ENCODE peak calls at places on chromosome 2, in four cellular contexts. One of them, this sample, is unnamed.

GRCh38 chr2:171592026-171592555 is 69.8 kb downstream of the CYBRD1 start:
- DNase-seq in Panc1: no peak
- DNase-seq in epithelial cell of esophagus: no peak
- DNase-seq in lower lobe of right lung: no peak
- DNase-seq in this sample: no peak

GRCh38 chr2:46122318-46122970 is 174.8 kb upstream of the EPAS1 start:
- DNase-seq in Panc1: no peak
- DNase-seq in epithelial cell of esophagus: no peak
- DNase-seq in lower lobe of right lung: no peak
- DNase-seq in this sample: no peak

GRCh38 chr2:234676859-234677450 is 180.1 kb upstream of the ARL4C start:
- DNase-seq in Panc1: no peak
- DNase-seq in epithelial cell of esophagus: no peak
- DNase-seq in lower lobe of right lung: no peak
- DNase-seq in this sample: no peak

GRCh38 chr2:82344670-82345069 is 2040.1 kb upstream of the LRRTM1 start:
- DNase-seq in Panc1: peak; percentile 20
- DNase-seq in epithelial cell of esophagus: peak; percentile 18
- DNase-seq in lower lobe of right lung: no peak
- DNase-seq in this sample: no peak

GRCh38 chr2:74816540-74817331 is 17.2 kb upstream of the HK2 start:
- DNase-seq in Panc1: no peak
- DNase-seq in epithelial cell of esophagus: no peak
- DNase-seq in lower lobe of right lung: no peak
- DNase-seq in this sample: no peak

GRCh38 chr2:221588306-221588985 is 16.3 kb upstream of the EPHA4 start:
- DNase-seq in Panc1: no peak
- DNase-seq in epithelial cell of esophagus: no peak
- DNase-seq in lower lobe of right lung: no peak
- DNase-seq in this sample: no peak

GRCh38 chr2:233270366-233270765 is 18.9 kb downstream of the ATG16L1 start:
- DNase-seq in Panc1: no peak
- DNase-seq in epithelial cell of esophagus: no peak
- DNase-seq in lower lobe of right lung: no peak
- DNase-seq in this sample: no peak

GRCh38 chr2:29632018-29632417 is 289.4 kb downstream of the ALK start:
- DNase-seq in Panc1: no peak
- DNase-seq in epithelial cell of esophagus: peak; percentile 90
- DNase-seq in lower lobe of right lung: no peak
- DNase-seq in this sample: no peak

GRCh38 chr2:106995560-106995959 is 109.6 kb upstream of the ST6GAL2 start:
- DNase-seq in Panc1: no peak
- DNase-seq in epithelial cell of esophagus: no peak
- DNase-seq in lower lobe of right lung: no peak
- DNase-seq in this sample: no peak

GRCh38 chr2:237922641-237923361 is 44.0 kb upstream of the UBE2F start:
- DNase-seq in Panc1: no peak
- DNase-seq in epithelial cell of esophagus: peak; percentile 78
- DNase-seq in lower lobe of right lung: no peak
- DNase-seq in this sample: no peak

GRCh38 chr2:202965810-202966454 is 48.7 kb upstream of the NBEAL1 start:
- DNase-seq in Panc1: peak; percentile 12
- DNase-seq in epithelial cell of esophagus: peak; percentile 58
- DNase-seq in lower lobe of right lung: no peak
- DNase-seq in this sample: no peak

GRCh38 chr2:184113691-184114403 is 484.5 kb upstream of the ZNF804A start:
- DNase-seq in Panc1: no peak
- DNase-seq in epithelial cell of esophagus: peak; percentile 42
- DNase-seq in lower lobe of right lung: no peak
- DNase-seq in this sample: no peak

GRCh38 chr2:189440644-189440946 is 679 bp upstream of the WDR75 start:
- DNase-seq in Panc1: no peak
- DNase-seq in epithelial cell of esophagus: no peak
- DNase-seq in lower lobe of right lung: no peak
- DNase-seq in this sample: no peak

GRCh38 chr2:137056704-137057103 is 291.4 kb downstream of the THSD7B start:
- DNase-seq in Panc1: no peak
- DNase-seq in epithelial cell of esophagus: no peak
- DNase-seq in lower lobe of right lung: no peak
- DNase-seq in this sample: no peak

GRCh38 chr2:26246818-26247217 is 2.1 kb downstream of the HADHB start:
- DNase-seq in Panc1: no peak
- DNase-seq in epithelial cell of esophagus: peak; percentile 69
- DNase-seq in lower lobe of right lung: no peak
- DNase-seq in this sample: no peak

GRCh38 chr2:109638807-109639206 is 24.6 kb downstream of the SOWAHC start:
- DNase-seq in Panc1: no peak
- DNase-seq in epithelial cell of esophagus: no peak
- DNase-seq in lower lobe of right lung: no peak
- DNase-seq in this sample: no peak

GRCh38 chr2:36425771-36426340 is 70.3 kb downstream of the CRIM1 start:
- DNase-seq in Panc1: no peak
- DNase-seq in epithelial cell of esophagus: no peak
- DNase-seq in lower lobe of right lung: no peak
- DNase-seq in this sample: no peak

GRCh38 chr2:116499389-116499788 is 1315.1 kb upstream of the DDX18 start:
- DNase-seq in Panc1: no peak
- DNase-seq in epithelial cell of esophagus: no peak
- DNase-seq in lower lobe of right lung: no peak
- DNase-seq in this sample: no peak

GRCh38 chr2:101722878-101723277 is 25.4 kb downstream of the MAP4K4 start:
- DNase-seq in Panc1: no peak
- DNase-seq in epithelial cell of esophagus: no peak
- DNase-seq in lower lobe of right lung: no peak
- DNase-seq in this sample: no peak

GRCh38 chr2:101723366-101724112 is 26.0 kb downstream of the MAP4K4 start:
- DNase-seq in Panc1: no peak
- DNase-seq in epithelial cell of esophagus: no peak
- DNase-seq in lower lobe of right lung: no peak
- DNase-seq in this sample: no peak

GRCh38 chr2:101724113-101724450 is 26.6 kb downstream of the MAP4K4 start:
- DNase-seq in Panc1: no peak
- DNase-seq in epithelial cell of esophagus: no peak
- DNase-seq in lower lobe of right lung: no peak
- DNase-seq in this sample: no peak

GRCh38 chr2:101725038-101725437 is 27.5 kb downstream of the MAP4K4 start:
- DNase-seq in Panc1: no peak
- DNase-seq in epithelial cell of esophagus: no peak
- DNase-seq in lower lobe of right lung: no peak
- DNase-seq in this sample: no peak

DNA sequence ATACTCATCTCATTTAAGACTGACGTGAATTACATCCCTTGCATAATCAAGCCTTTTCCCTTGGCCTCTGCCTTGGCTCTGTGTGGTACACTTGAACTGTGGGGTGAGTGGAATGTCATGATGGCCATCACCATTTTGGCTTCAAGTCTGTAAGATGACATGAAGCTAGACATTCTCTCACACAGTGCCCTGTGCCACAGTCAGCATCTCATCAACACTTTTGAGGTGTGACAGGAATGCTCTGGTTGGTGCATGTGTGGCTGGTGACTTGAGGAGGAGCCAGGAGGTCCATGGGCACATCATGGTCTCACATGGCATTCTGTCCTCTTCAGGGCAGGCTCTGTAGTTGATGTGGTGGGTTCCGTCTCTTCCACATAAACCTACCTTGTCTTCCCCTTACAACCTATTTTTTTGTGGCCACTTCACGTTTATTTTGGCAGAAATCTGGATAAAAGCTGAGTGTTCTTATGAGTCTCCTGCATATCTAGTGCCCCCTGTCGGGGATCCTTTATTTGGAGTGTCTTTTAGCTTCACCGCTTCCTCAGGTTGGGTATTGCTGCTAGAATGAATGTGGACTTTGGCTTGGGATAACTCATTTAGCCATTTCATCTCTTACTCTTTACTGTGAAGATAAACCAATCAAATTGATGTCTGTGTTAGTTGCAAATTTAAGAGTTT is 28.1 kb downstream of the MAP4K4 start:
- DNase-seq in Panc1: no peak
- DNase-seq in epithelial cell of esophagus: no peak
- DNase-seq in lower lobe of right lung: no peak
- DNase-seq in this sample: no peak
- TF ChIP-seq CTCF in Panc1: no peak
- TF ChIP-seq CTCF in epithelial cell of esophagus: no peak
- TF ChIP-seq CTCF in lower lobe of right lung: no peak
- TF ChIP-seq CTCF in this sample: no peak

DNA sequence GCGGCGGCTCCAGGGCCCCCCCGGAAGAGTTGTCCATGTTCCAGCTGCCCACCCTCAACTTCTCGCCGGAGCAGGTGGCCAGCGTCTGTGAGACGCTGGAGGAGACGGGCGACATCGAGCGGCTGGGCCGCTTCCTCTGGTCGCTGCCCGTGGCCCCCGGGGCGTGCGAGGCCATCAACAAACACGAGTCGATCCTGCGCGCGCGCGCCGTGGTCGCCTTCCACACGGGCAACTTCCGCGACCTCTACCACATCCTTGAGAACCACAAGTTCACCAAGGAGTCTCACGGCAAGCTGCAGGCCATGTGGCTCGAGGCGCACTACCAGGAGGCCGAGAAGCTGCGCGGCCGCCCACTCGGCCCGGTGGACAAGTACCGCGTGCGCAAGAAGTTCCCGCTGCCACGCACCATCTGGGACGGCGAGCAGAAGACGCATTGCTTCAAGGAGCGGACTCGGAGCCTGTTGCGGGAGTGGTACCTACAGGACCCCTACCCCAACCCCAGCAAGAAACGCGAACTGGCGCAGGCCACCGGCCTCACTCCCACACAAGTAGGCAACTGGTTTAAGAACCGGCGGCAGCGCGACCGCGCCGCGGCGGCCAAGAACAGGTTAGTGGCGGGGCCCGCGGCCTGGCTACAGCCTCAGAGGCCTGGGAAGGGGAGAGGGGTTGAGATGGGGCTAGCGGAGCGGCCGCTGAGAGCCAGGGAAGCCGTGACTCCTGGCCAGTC is 965 bp downstream of the SIX3 start:
- DNase-seq in Panc1: no peak
- DNase-seq in epithelial cell of esophagus: no peak
- DNase-seq in lower lobe of right lung: peak; percentile 48
- DNase-seq in this sample: no peak
- H3K4me3 ChIP-seq in Panc1: no peak overlapping the region
- H3K4me3 ChIP-seq in epithelial cell of esophagus: no peak overlapping the region
- H3K4me3 ChIP-seq in lower lobe of right lung: peak overlapping the region; percentile 38
- H3K4me3 ChIP-seq in this sample: no peak overlapping the region

DNA sequence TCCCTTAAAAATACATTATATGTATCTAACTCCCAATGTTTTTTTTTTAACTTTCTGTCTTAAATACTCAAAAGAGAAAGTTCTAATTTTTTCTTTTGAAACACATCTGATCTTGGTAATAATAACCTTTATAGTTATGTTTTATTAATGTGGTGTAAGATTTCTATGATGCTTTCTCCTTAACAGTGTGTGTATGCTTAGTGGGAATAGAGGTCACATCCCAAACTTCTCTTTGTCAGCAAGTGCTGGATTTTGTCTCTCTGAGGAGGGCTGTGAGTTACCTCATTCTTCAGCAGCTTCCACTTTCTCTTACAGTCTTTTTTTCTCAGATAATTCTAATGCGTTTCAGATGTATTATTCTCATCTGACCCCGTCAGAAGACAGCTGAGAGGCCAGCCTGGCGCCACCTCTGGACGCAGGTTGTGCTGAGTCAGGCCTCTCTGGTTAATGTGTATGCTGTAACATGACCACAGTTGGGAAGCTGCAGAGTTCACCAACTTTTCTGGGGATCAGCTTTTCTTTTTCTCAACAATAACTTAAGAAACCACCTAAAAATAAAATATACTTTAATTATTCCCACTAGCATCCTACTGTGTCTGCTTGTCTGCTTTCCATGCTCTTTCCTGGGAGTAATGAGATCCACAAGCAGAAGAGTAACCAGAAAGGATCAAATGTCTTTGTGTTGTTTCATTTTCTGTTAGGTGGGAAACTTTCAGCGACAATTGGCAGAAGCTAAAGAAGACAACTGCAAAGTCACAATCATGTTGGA is 79.5 kb downstream of the CCDC150 start:
- DNase-seq in Panc1: no peak
- DNase-seq in epithelial cell of esophagus: no peak
- DNase-seq in lower lobe of right lung: no peak
- DNase-seq in this sample: no peak
- TF ChIP-seq CTCF in Panc1: peak; percentile 51
- TF ChIP-seq CTCF in epithelial cell of esophagus: no peak
- TF ChIP-seq CTCF in lower lobe of right lung: no peak
- TF ChIP-seq CTCF in this sample: no peak

DNA sequence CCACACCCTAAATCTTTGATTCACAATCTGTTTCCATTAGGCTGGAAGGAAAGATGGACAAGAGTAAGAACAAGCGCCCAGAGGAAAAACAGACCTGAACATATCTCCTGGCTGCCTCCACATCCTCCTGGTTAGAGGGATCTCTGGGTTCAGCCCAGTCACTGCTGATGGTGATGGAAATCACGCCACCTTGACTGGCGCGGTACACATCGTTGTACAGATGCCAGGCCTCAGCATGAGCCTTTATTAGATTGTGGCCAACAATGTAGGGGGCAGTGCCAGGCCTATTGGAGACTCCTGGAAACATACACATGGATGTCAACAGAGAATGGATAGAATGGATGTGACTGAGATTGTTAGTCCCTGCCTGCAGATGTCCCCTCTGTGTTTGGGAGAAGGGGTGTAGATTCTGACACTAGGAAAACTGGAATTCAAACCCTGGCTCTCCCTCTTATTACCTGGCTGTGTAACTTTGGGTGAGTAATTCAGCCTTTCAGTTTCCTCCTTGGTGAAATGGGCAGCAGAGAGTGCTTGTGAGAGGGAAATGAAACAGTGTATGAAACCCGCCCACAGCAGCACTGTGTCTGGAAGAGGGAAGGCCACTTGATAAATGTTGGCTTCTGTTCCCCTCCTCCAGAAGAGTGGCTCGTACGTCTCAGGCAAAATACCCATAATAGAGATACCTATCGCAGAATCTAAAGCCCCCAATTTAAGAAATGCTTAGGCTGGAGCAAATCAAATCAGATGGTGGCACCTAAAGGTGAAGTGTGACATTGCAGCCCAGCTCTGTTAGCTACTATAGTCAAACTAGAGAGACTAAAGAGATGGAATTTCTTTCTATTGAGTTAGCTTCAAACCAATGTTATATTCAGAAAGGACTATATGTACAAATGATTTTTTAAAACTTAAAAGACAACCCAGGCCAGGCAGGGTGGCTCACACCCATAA is 36.2 kb downstream of the LCT start:
- DNase-seq in Panc1: no peak
- DNase-seq in epithelial cell of esophagus: no peak
- DNase-seq in lower lobe of right lung: no peak
- DNase-seq in this sample: no peak
- H3K4me3 ChIP-seq in Panc1: no peak overlapping the region
- H3K4me3 ChIP-seq in epithelial cell of esophagus: no peak overlapping the region
- H3K4me3 ChIP-seq in lower lobe of right lung: no peak overlapping the region
- H3K4me3 ChIP-seq in this sample: no peak overlapping the region

GRCh38 chr2:143841935-143842334 is 678.0 kb downstream of the ZEB2 start:
- DNase-seq in Panc1: no peak
- DNase-seq in epithelial cell of esophagus: peak; percentile 8
- DNase-seq in lower lobe of right lung: no peak
- DNase-seq in this sample: no peak
- TF ChIP-seq CTCF in Panc1: no peak
- TF ChIP-seq CTCF in epithelial cell of esophagus: peak; percentile 9
- TF ChIP-seq CTCF in lower lobe of right lung: no peak
- TF ChIP-seq CTCF in this sample: no peak